ENCODE peak calls at places on chromosome 4, in six cellular contexts. N is heart left ventricle; G is SJSA1; X is suprapubic skin; L is pancreas; T is Jurkat, Clone E6-1. K is an unnamed sample.

GRCh38 chr4:17030543-17030942 is 132.1 kb upstream of the LDB2 start:
- DNase-seq in G (peak; percentile 91), L (no peak), N (no peak), T (no peak), X (no peak), K (no peak)

GRCh38 chr4:13329963-13330362 is 154.2 kb downstream of the RAB28 start:
- DNase-seq in T (no peak), L (no peak), X (no peak), N (no peak), G (peak; percentile 53), K (no peak)

GRCh38 chr4:74490736-74491135 is 45.8 kb downstream of the AREG start:
- DNase-seq in N (no peak), X (no peak), T (no peak), L (no peak), G (no peak), K (no peak)

GRCh38 chr4:48899950-48900349 is 6.6 kb downstream of the OCIAD2 start:
- DNase-seq in G (peak; percentile 12), X (no peak), T (no peak), N (no peak), L (no peak), K (no peak)

GRCh38 chr4:37400326-37400881 is 155.9 kb downstream of the NWD2 start:
- DNase-seq in L (no peak), N (no peak), T (no peak), X (no peak), G (no peak), K (no peak)

GRCh38 chr4:120918788-120919187 is 3.7 kb downstream of the PRDM5 start:
- DNase-seq in G (no peak), N (peak; percentile 30), X (no peak), T (no peak), L (no peak), K (peak; percentile 39)

GRCh38 chr4:113042502-113042901 is 7.0 kb upstream of the ANK2 start:
- DNase-seq in X (no peak), N (no peak), G (no peak), T (no peak), L (no peak), K (no peak)

GRCh38 chr4:37561803-37562207 is 124.4 kb downstream of the RELL1 start:
- DNase-seq in L (no peak), N (no peak), G (peak; percentile 43), T (no peak), X (no peak), K (no peak)

GRCh38 chr4:105196523-105197145 is 50.0 kb downstream of the TET2 start:
- DNase-seq in L (no peak), N (no peak), T (peak; percentile 35), X (no peak), G (peak; percentile 31), K (no peak)

GRCh38 chr4:174553828-174554227 is 31.5 kb upstream of the HPGD start:
- DNase-seq in G (no peak), T (no peak), N (no peak), L (no peak), X (no peak), K (no peak)

GRCh38 chr4:92012899-92013867 is 290.6 kb upstream of the GRID2 start:
- DNase-seq in G (no peak), L (no peak), X (no peak), T (no peak), N (no peak), K (no peak)

GRCh38 chr4:47075241-47075640 is 43.9 kb downstream of the GABRB1 start:
- DNase-seq in N (no peak), T (no peak), L (no peak), X (no peak), G (peak; percentile 6), K (no peak)

GRCh38 chr4:180449395-180449956 is 1793.7 kb upstream of the TENM3 start:
- DNase-seq in N (no peak), L (no peak), X (no peak), G (peak; percentile 12), T (peak; percentile 25), K (peak; percentile 46)

GRCh38 chr4:93407493-93408275 is 420.9 kb upstream of the ATOH1 start:
- DNase-seq in N (no peak), X (no peak), T (no peak), L (no peak), G (no peak), K (no peak)

GRCh38 chr4:151228196-151229119 is 48.5 kb upstream of the PRSS48 start:
- DNase-seq in X (no peak), N (no peak), G (no peak), T (no peak), L (no peak), K (no peak)

GRCh38 chr4:1410491-1411325 is 4.5 kb upstream of the NKX1-1 start:
- DNase-seq in X (peak; percentile 74), G (no peak), T (peak; percentile 40), N (peak; percentile 63), L (no peak), K (peak; percentile 69)

GRCh38 chr4:88575222-88575621 is 17.1 kb upstream of the HERC3 start:
- DNase-seq in N (no peak), G (no peak), L (no peak), T (no peak), X (no peak), K (no peak)

GRCh38 chr4:8709729-8710360 is 117.3 kb downstream of the CPZ start:
- DNase-seq in X (peak; percentile 63), T (no peak), G (no peak), L (no peak), N (peak; percentile 13), K (no peak)

GRCh38 chr4:83552085-83552484 is 16.2 kb downstream of the GPAT3 start:
- DNase-seq in L (no peak), T (no peak), G (peak; percentile 61), X (no peak), N (no peak), K (no peak)

GRCh38 chr4:114108869-114109268 is 129.4 kb upstream of the ARSJ start:
- DNase-seq in G (peak; percentile 26), N (no peak), T (no peak), L (no peak), X (no peak), K (no peak)

GRCh38 chr4:40564004-40564403 is 65.7 kb downstream of the RBM47 start:
- DNase-seq in T (no peak), X (no peak), N (peak; percentile 31), G (no peak), L (no peak), K (no peak)

GRCh38 chr4:145951931-145952330 is 13.3 kb upstream of the ZNF827 start:
- DNase-seq in L (no peak), T (no peak), G (no peak), X (no peak), N (no peak), K (no peak)

GRCh38 chr4:6875431-6875831 is 34.2 kb upstream of the TBC1D14 start:
- DNase-seq in X (no peak), L (no peak), T (no peak), N (no peak), G (no peak), K (peak; percentile 73)

GRCh38 chr4:113840850-113841249 is 79.3 kb upstream of the CAMK2D start:
- DNase-seq in T (no peak), X (no peak), L (no peak), G (peak; percentile 9), N (no peak), K (no peak)

GRCh38 chr4:52421811-52422213 is 237.3 kb downstream of the USP46 start:
- DNase-seq in L (no peak), T (no peak), N (no peak), G (no peak), X (no peak), K (no peak)

GRCh38 chr4:81470456-81471327 is 1.0 kb downstream of the RASGEF1B start:
- DNase-seq in T (no peak), G (no peak), L (peak; percentile 48), N (peak; percentile 59), X (peak; percentile 83), K (peak; percentile 57)

GRCh38 chr4:165403667-165404066 is 24.9 kb downstream of the CPE start:
- DNase-seq in N (no peak), G (no peak), L (no peak), T (no peak), X (no peak), K (no peak)

GRCh38 chr4:139740531-139741041 is 75.0 kb downstream of the MGST2 start:
- DNase-seq in G (no peak), N (peak; percentile 77), L (no peak), X (no peak), T (no peak), K (peak; percentile 78)

DNA sequence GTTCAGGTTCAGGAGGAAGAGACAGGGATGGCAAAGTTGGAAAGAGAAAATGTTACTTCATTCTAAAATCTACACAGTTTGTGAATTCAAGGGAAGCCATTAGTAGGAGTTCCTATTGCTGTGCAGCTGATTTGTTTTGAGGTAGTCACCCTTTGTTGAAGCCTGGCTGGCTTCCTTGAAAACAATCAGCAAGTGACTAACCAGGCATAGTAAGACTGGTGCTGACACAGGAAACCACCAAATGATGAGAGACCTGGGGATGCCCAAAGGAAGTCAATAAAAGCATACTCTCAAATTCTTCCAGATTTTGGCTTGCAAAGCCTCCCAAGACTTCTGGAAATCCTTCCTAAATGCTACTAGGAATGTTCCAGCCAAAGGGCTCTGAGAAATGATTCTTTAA is 23.9 kb upstream of the PRDM8 start:
- DNase-seq in T (peak; percentile 62), X (no peak), L (no peak), N (no peak), G (no peak), K (no peak)
- H3K4me3 ChIP-seq in T (no peak overlapping the region), X (no peak overlapping the region), L (no peak overlapping the region), N (no peak overlapping the region), G (no peak overlapping the region), K (no peak overlapping the region)

GRCh38 chr4:153547520-153547919 is 81.4 kb downstream of the TMEM131L start:
- DNase-seq in N (no peak), T (no peak), G (no peak), X (no peak), L (no peak), K (no peak)
- H3K4me3 ChIP-seq in N (no peak overlapping the region), T (no peak overlapping the region), G (no peak overlapping the region), X (no peak overlapping the region), L (no peak overlapping the region), K (no peak overlapping the region)

GRCh38 chr4:164383187-164384181 is 370.4 kb upstream of the SMIM31 start:
- DNase-seq in G (peak; percentile 14), L (peak; percentile 69), N (no peak), T (no peak), X (no peak), K (no peak)
- H3K4me3 ChIP-seq in G (peak overlapping the region; percentile 28), L (no peak overlapping the region), N (peak overlapping the region; percentile 25), T (no peak overlapping the region), X (peak overlapping the region; percentile 42), K (peak overlapping the region; percentile 11)

DNA sequence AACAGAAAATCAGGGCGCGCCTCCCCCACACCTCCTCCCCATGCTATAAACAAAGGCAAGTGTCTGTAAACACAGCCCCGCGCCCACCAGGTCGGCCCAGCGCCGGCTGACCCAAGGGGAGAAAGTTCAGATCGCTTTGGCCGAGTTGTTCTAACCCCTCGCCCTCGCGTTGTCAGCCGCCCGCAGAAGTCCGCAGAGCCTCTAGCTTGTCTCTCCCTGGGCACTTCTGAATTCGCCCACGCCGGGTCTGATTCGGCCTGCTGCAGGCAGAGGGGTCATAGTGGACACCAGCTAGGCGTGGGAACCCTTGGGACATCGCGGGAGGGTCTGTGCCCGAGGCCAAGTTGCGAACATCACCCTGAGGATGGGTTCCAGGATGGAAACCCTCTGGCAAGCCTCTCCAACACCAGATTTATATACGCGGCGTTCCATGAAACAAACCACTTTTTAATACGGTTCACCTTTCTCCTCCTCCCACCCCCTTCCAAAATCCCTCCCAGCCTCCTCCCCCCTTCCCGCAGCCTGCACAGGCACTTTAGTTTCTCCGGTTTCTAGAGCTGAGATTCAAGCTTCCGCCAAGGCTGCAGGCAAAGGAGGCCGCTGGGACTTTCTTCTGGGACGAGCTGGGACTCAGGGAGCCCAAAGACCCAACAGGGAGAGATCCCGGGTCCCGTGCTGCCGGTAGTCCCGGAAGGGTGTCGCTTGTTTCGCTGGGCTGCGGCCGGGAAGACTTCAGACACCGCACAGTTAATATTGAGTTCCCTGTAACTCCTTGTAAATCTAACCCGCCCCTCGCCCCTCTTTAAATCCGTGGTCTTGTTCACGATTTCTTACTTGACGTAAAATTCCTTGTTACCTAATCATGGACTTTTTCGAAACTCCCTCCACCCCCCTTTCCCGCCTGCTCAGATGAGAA is 4.7 kb downstream of the HAND2 start:
- DNase-seq in G (no peak), N (no peak), L (no peak), T (no peak), X (no peak), K (no peak)
- H3K4me3 ChIP-seq in G (no peak overlapping the region), N (peak overlapping the region; percentile 82), L (no peak overlapping the region), T (no peak overlapping the region), X (peak overlapping the region; percentile 55), K (no peak overlapping the region)

K was measured in adrenal gland.